ENCODE peak calls at places on chromosome X, in seven cellular contexts. One of them, this sample, is unnamed.

GRCh38 chrX:129648514-129649267 is 6.1 kb downstream of the APLN start:
- DNase-seq in K562: no peak
- DNase-seq in neuronal stem cell: no peak
- DNase-seq in mammary epithelial cell: no peak
- DNase-seq in trophoblast cell: no peak
- DNase-seq in fibroblast of lung: no peak
- DNase-seq in HepG2: no peak
- DNase-seq in this sample: no peak

GRCh38 chrX:26783512-26784225 is 567.7 kb downstream of the MAGEB5 start:
- DNase-seq in mammary epithelial cell: peak
- DNase-seq in K562: peak
- DNase-seq in fibroblast of lung: peak
- DNase-seq in HepG2: peak
- DNase-seq in trophoblast cell: no peak
- DNase-seq in neuronal stem cell: peak
- DNase-seq in this sample: peak

GRCh38 chrX:46573896-46574336 is 351 bp downstream of the CHST7 start:
- DNase-seq in HepG2: peak
- DNase-seq in trophoblast cell: no peak
- DNase-seq in K562: no peak
- DNase-seq in fibroblast of lung: peak
- DNase-seq in neuronal stem cell: peak
- DNase-seq in mammary epithelial cell: peak
- DNase-seq in this sample: no peak

GRCh38 chrX:314049-314448 is 4.5 kb downstream of the GTPBP6 start:
- DNase-seq in trophoblast cell: no peak
- DNase-seq in HepG2: no peak
- DNase-seq in fibroblast of lung: no peak
- DNase-seq in neuronal stem cell: no peak
- DNase-seq in mammary epithelial cell: no peak
- DNase-seq in K562: no peak
- DNase-seq in this sample: no peak

GRCh38 chrX:24340501-24340900 is 19.9 kb upstream of the SUPT20HL1 start:
- DNase-seq in K562: no peak
- DNase-seq in HepG2: no peak
- DNase-seq in trophoblast cell: no peak
- DNase-seq in neuronal stem cell: no peak
- DNase-seq in fibroblast of lung: no peak
- DNase-seq in mammary epithelial cell: no peak
- DNase-seq in this sample: no peak

GRCh38 chrX:36898301-36898700 is 109.9 kb upstream of the FAM47C start:
- DNase-seq in trophoblast cell: no peak
- DNase-seq in neuronal stem cell: no peak
- DNase-seq in HepG2: peak
- DNase-seq in fibroblast of lung: no peak
- DNase-seq in K562: no peak
- DNase-seq in mammary epithelial cell: peak
- DNase-seq in this sample: no peak

GRCh38 chrX:20309796-20310195 is 43.1 kb upstream of the RPS6KA3 start:
- DNase-seq in trophoblast cell: no peak
- DNase-seq in mammary epithelial cell: no peak
- DNase-seq in HepG2: no peak
- DNase-seq in neuronal stem cell: no peak
- DNase-seq in K562: no peak
- DNase-seq in fibroblast of lung: peak
- DNase-seq in this sample: no peak

GRCh38 chrX:154091678-154092077 is 5.8 kb downstream of the MECP2 start:
- DNase-seq in fibroblast of lung: no peak
- DNase-seq in trophoblast cell: no peak
- DNase-seq in HepG2: no peak
- DNase-seq in mammary epithelial cell: no peak
- DNase-seq in neuronal stem cell: no peak
- DNase-seq in K562: peak
- DNase-seq in this sample: no peak

GRCh38 chrX:29397506-29397905 is 810.3 kb downstream of the IL1RAPL1 start:
- DNase-seq in mammary epithelial cell: no peak
- DNase-seq in trophoblast cell: no peak
- DNase-seq in fibroblast of lung: peak
- DNase-seq in neuronal stem cell: no peak
- DNase-seq in K562: no peak
- DNase-seq in HepG2: no peak
- DNase-seq in this sample: no peak

GRCh38 chrX:2965965-2966364 is 36.8 kb upstream of the ARSD start:
- DNase-seq in K562: no peak
- DNase-seq in mammary epithelial cell: no peak
- DNase-seq in fibroblast of lung: no peak
- DNase-seq in neuronal stem cell: no peak
- DNase-seq in HepG2: no peak
- DNase-seq in trophoblast cell: no peak
- DNase-seq in this sample: no peak

GRCh38 chrX:16869393-16870094 is 618 bp downstream of the RBBP7 start:
- DNase-seq in mammary epithelial cell: peak
- DNase-seq in HepG2: no peak
- DNase-seq in trophoblast cell: no peak
- DNase-seq in neuronal stem cell: peak
- DNase-seq in fibroblast of lung: no peak
- DNase-seq in K562: peak
- DNase-seq in this sample: no peak

GRCh38 chrX:85243761-85244410 is at the start of the genes SATL1 and ZNF711:
- DNase-seq in HepG2: peak
- DNase-seq in mammary epithelial cell: peak
- DNase-seq in fibroblast of lung: peak
- DNase-seq in neuronal stem cell: peak
- DNase-seq in trophoblast cell: no peak
- DNase-seq in K562: peak
- DNase-seq in this sample: peak

GRCh38 chrX:20361081-20361889 is 94.6 kb upstream of the RPS6KA3 start:
- DNase-seq in K562: no peak
- DNase-seq in neuronal stem cell: no peak
- DNase-seq in HepG2: peak
- DNase-seq in trophoblast cell: peak
- DNase-seq in mammary epithelial cell: no peak
- DNase-seq in fibroblast of lung: peak
- DNase-seq in this sample: no peak

GRCh38 chrX:17359500-17359899 is 15.5 kb upstream of the NHS start:
- DNase-seq in trophoblast cell: no peak
- DNase-seq in neuronal stem cell: no peak
- DNase-seq in mammary epithelial cell: peak
- DNase-seq in fibroblast of lung: peak
- DNase-seq in K562: no peak
- DNase-seq in HepG2: no peak
- DNase-seq in this sample: no peak

GRCh38 chrX:141669689-141670088 is 28.9 kb downstream of the SPANXD start:
- DNase-seq in neuronal stem cell: no peak
- DNase-seq in fibroblast of lung: peak
- DNase-seq in HepG2: no peak
- DNase-seq in K562: no peak
- DNase-seq in mammary epithelial cell: no peak
- DNase-seq in trophoblast cell: no peak
- DNase-seq in this sample: no peak

GRCh38 chrX:3950373-3950772 is 236.9 kb upstream of the PRKX start:
- DNase-seq in trophoblast cell: no peak
- DNase-seq in K562: no peak
- DNase-seq in fibroblast of lung: peak
- DNase-seq in HepG2: no peak
- DNase-seq in mammary epithelial cell: peak
- DNase-seq in neuronal stem cell: no peak
- DNase-seq in this sample: no peak

GRCh38 chrX:25028726-25029125 is 13.0 kb upstream of the ARX start:
- DNase-seq in HepG2: no peak
- DNase-seq in neuronal stem cell: no peak
- DNase-seq in mammary epithelial cell: peak
- DNase-seq in fibroblast of lung: peak
- DNase-seq in K562: no peak
- DNase-seq in trophoblast cell: no peak
- DNase-seq in this sample: no peak

GRCh38 chrX:56248492-56248891 is 16.3 kb downstream of the KLF8 start:
- DNase-seq in K562: peak
- DNase-seq in mammary epithelial cell: no peak
- DNase-seq in HepG2: peak
- DNase-seq in trophoblast cell: peak
- DNase-seq in fibroblast of lung: peak
- DNase-seq in neuronal stem cell: no peak
- DNase-seq in this sample: peak

GRCh38 chrX:2679534-2680485 is 11.3 kb upstream of the CD99 start:
- DNase-seq in trophoblast cell: no peak
- DNase-seq in mammary epithelial cell: no peak
- DNase-seq in HepG2: no peak
- DNase-seq in neuronal stem cell: no peak
- DNase-seq in K562: no peak
- DNase-seq in fibroblast of lung: peak
- DNase-seq in this sample: no peak

GRCh38 chrX:139720136-139720535 is 12.2 kb upstream of the MCF2 start:
- DNase-seq in K562: no peak
- DNase-seq in trophoblast cell: no peak
- DNase-seq in fibroblast of lung: peak
- DNase-seq in neuronal stem cell: peak
- DNase-seq in mammary epithelial cell: peak
- DNase-seq in HepG2: peak
- DNase-seq in this sample: no peak

GRCh38 chrX:102746134-102746584 is 25.6 kb downstream of the GPRASP3 start:
- DNase-seq in K562: no peak
- DNase-seq in neuronal stem cell: no peak
- DNase-seq in trophoblast cell: no peak
- DNase-seq in fibroblast of lung: peak
- DNase-seq in mammary epithelial cell: no peak
- DNase-seq in HepG2: no peak
- DNase-seq in this sample: no peak

GRCh38 chrX:22310779-22311178 is 38.1 kb downstream of the CBLL2 start:
- DNase-seq in neuronal stem cell: no peak
- DNase-seq in K562: no peak
- DNase-seq in mammary epithelial cell: peak
- DNase-seq in trophoblast cell: no peak
- DNase-seq in fibroblast of lung: peak
- DNase-seq in HepG2: no peak
- DNase-seq in this sample: no peak

GRCh38 chrX:27765718-27766117 is 42.1 kb upstream of the MAGEB10 start:
- DNase-seq in neuronal stem cell: no peak
- DNase-seq in fibroblast of lung: no peak
- DNase-seq in HepG2: no peak
- DNase-seq in mammary epithelial cell: no peak
- DNase-seq in K562: no peak
- DNase-seq in trophoblast cell: no peak
- DNase-seq in this sample: no peak

GRCh38 chrX:9611436-9612145 is 146.7 kb downstream of the TBL1X start:
- DNase-seq in trophoblast cell: no peak
- DNase-seq in mammary epithelial cell: no peak
- DNase-seq in fibroblast of lung: no peak
- DNase-seq in neuronal stem cell: peak
- DNase-seq in K562: no peak
- DNase-seq in HepG2: peak
- DNase-seq in this sample: no peak

GRCh38 chrX:49190783-49191032 is 4.5 kb upstream of the PRICKLE3 start:
- DNase-seq in mammary epithelial cell: no peak
- DNase-seq in trophoblast cell: no peak
- DNase-seq in HepG2: no peak
- DNase-seq in neuronal stem cell: no peak
- DNase-seq in K562: no peak
- DNase-seq in fibroblast of lung: no peak
- DNase-seq in this sample: no peak
- H3K9ac ChIP-seq in mammary epithelial cell: no peak
- H3K9ac ChIP-seq in trophoblast cell: no peak
- H3K9ac ChIP-seq in HepG2: peak
- H3K9ac ChIP-seq in neuronal stem cell: no peak
- H3K9ac ChIP-seq in K562: peak
- H3K9ac ChIP-seq in fibroblast of lung: no peak
- H3K9ac ChIP-seq in this sample: peak

DNA sequence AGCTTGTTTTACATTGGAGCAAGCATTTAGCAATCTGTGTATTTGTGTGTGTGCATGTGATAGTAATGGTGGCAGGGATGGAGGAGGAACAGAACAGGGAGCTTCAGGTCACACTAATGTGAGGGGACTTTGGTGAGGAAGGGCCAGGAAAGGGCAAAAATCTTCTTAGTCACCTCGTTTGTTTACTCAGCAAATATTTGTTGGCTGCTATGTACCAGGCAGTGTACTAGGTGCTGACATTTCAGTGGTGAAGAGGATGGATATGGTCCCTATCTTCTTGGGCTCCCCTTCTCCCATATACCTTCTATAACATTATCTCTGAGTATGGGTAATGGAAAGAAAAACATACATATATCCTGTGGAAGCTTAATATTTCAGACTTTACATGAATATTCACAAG is 48.5 kb upstream of the HDAC8 start:
- DNase-seq in trophoblast cell: no peak
- DNase-seq in neuronal stem cell: no peak
- DNase-seq in HepG2: no peak
- DNase-seq in fibroblast of lung: no peak
- DNase-seq in mammary epithelial cell: no peak
- DNase-seq in K562: no peak
- DNase-seq in this sample: no peak
- H3K9ac ChIP-seq in trophoblast cell: no peak
- H3K9ac ChIP-seq in neuronal stem cell: no peak
- H3K9ac ChIP-seq in HepG2: no peak
- H3K9ac ChIP-seq in fibroblast of lung: no peak
- H3K9ac ChIP-seq in mammary epithelial cell: no peak
- H3K9ac ChIP-seq in K562: no peak
- H3K9ac ChIP-seq in this sample: peak

DNA sequence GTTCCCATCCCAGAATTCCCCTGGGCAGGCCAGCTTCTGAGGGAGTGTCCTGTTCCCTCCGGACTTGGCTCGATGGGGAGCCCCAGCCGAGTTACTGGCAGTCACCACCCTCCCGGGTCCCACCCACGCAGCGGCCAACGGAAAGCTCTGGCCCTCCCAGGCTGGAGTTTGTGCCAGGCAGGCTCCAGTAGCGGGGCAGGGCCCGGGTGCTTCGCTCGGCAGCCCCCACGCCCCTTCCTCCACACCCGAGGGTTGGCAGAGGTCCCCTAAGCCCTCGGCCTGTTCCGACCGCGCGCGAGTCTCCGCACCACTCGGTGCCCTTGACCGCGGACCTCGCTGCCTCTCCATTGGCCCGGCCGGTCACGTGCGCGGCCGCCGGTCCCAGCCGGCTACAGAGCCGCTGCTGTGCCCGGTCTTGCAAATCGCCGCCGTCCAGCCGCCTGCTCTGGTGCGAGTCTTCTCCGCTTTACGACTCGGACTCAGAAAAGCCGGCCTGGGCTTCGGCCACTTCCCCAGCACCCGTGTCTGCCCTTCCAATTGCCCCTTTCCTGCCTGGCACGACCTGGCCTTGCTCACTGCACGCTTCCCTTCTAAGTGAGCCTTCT is 20.8 kb upstream of the MTM1 start:
- DNase-seq in neuronal stem cell: no peak
- DNase-seq in HepG2: no peak
- DNase-seq in K562: peak
- DNase-seq in mammary epithelial cell: no peak
- DNase-seq in trophoblast cell: peak
- DNase-seq in fibroblast of lung: peak
- DNase-seq in this sample: no peak
- H3K9ac ChIP-seq in neuronal stem cell: peak
- H3K9ac ChIP-seq in HepG2: peak
- H3K9ac ChIP-seq in K562: no peak
- H3K9ac ChIP-seq in mammary epithelial cell: no peak
- H3K9ac ChIP-seq in trophoblast cell: no peak
- H3K9ac ChIP-seq in fibroblast of lung: no peak
- H3K9ac ChIP-seq in this sample: no peak

DNA sequence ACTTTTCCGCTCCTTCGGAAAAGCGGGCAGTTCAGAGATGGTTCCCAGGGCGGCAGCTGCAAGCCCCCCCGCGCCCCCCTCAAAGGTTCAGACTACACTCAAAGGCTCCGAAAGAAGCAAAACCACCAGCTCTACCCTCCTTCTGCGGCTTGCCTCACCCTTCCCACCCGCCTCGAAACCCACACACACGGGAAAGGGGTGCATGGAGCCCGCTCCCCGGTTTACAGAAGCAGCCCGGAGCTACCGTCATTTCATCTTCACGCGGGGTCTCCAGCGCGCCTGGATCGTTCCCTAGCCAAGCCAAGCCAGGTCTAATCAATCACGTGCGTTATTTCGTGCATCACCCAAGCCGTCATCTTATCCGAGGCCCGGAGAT is 1.2 kb downstream of the NLGN4X start:
- DNase-seq in trophoblast cell: no peak
- DNase-seq in neuronal stem cell: peak
- DNase-seq in mammary epithelial cell: no peak
- DNase-seq in HepG2: no peak
- DNase-seq in K562: no peak
- DNase-seq in fibroblast of lung: peak
- DNase-seq in this sample: no peak
- H3K9ac ChIP-seq in trophoblast cell: no peak
- H3K9ac ChIP-seq in neuronal stem cell: peak
- H3K9ac ChIP-seq in mammary epithelial cell: no peak
- H3K9ac ChIP-seq in HepG2: no peak
- H3K9ac ChIP-seq in K562: no peak
- H3K9ac ChIP-seq in fibroblast of lung: no peak
- H3K9ac ChIP-seq in this sample: no peak

This sample was measured in HCT116.